ENCODE peak calls at places on chromosomes 4 and X, in nine cellular contexts. S, J, M, F, T, U, W, K and X are unnamed samples.

GRCh38 chrX:40209951-40210617 is 112.3 kb upstream of the BCOR start:
- DNase-seq in S (no peak), J (no peak), M (no peak), F (no peak), T (no peak), U (no peak), W (no peak), K (no peak), X (no peak)

GRCh38 chrX:35726176-35726575 is 72.0 kb upstream of the MAGEB16 start:
- DNase-seq in S (no peak), J (no peak), M (no peak), F (no peak), T (no peak), U (no peak), W (no peak), K (peak), X (no peak)

GRCh38 chr4:11441182-11441556 is 12.5 kb upstream of the HS3ST1 start:
- DNase-seq in S (no peak), J (no peak), M (no peak), F (no peak), T (no peak), U (no peak), W (no peak), K (no peak), X (no peak)

GRCh38 chr4:15003891-15004700 is 1.8 kb downstream of the CPEB2 start:
- DNase-seq in S (peak), J (peak), M (peak), F (no peak), T (peak), U (peak), W (peak), K (peak), X (peak)

GRCh38 chrX:71958281-71958675 is 47.6 kb downstream of the NHSL2 start:
- DNase-seq in S (no peak), J (no peak), M (no peak), F (no peak), T (no peak), U (no peak), W (no peak), K (no peak), X (no peak)

GRCh38 chrX:40543661-40544328 is 37.0 kb upstream of the ATP6AP2 start:
- DNase-seq in S (no peak), J (no peak), M (no peak), F (no peak), T (no peak), U (peak), W (no peak), K (peak), X (no peak)

GRCh38 chrX:130039847-130040246 is 57.4 kb downstream of the BCORL1 start:
- DNase-seq in S (no peak), J (no peak), M (no peak), F (no peak), T (no peak), U (no peak), W (no peak), K (no peak), X (peak)

GRCh38 chr4:159235779-159236368 is 133.0 kb downstream of the RAPGEF2 start:
- DNase-seq in S (no peak), J (no peak), M (no peak), F (no peak), T (no peak), U (no peak), W (no peak), K (no peak), X (no peak)

GRCh38 chr4:3346146-3346545 is 53.3 kb downstream of the RGS12 start:
- DNase-seq in S (peak), J (no peak), M (no peak), F (no peak), T (no peak), U (peak), W (no peak), K (peak), X (peak)

GRCh38 chr4:113145519-113146291 is 96.3 kb downstream of the ANK2 start:
- DNase-seq in S (no peak), J (peak), M (no peak), F (no peak), T (peak), U (no peak), W (no peak), K (no peak), X (no peak)

GRCh38 chr4:166577639-166578038 is 656.7 kb downstream of the SPOCK3 start:
- DNase-seq in S (no peak), J (no peak), M (no peak), F (no peak), T (no peak), U (no peak), W (no peak), K (no peak), X (no peak)

GRCh38 chrX:8907678-8908077 is 106.5 kb upstream of the FAM9A start:
- DNase-seq in S (no peak), J (no peak), M (no peak), F (no peak), T (no peak), U (no peak), W (no peak), K (no peak), X (no peak)

GRCh38 chr4:106746451-106746850 is 289.7 kb downstream of the DKK2 start:
- DNase-seq in S (no peak), J (no peak), M (no peak), F (no peak), T (no peak), U (no peak), W (no peak), K (no peak), X (no peak)

GRCh38 chrX:24676403-24677024 is 17.2 kb upstream of the POLA1 start:
- DNase-seq in S (no peak), J (no peak), M (no peak), F (no peak), T (no peak), U (no peak), W (no peak), K (no peak), X (no peak)

GRCh38 chrX:68273887-68274286 is 159.4 kb downstream of the OPHN1 start:
- DNase-seq in S (no peak), J (no peak), M (no peak), F (no peak), T (no peak), U (no peak), W (no peak), K (no peak), X (no peak)

GRCh38 chr4:82868572-82868971 is 22.4 kb downstream of the SEC31A start:
- DNase-seq in S (no peak), J (no peak), M (no peak), F (no peak), T (no peak), U (no peak), W (no peak), K (no peak), X (no peak)

GRCh38 chr4:105710012-105710600 is 1.5 kb downstream of the GSTCD start:
- DNase-seq in S (no peak), J (no peak), M (no peak), F (no peak), T (no peak), U (no peak), W (no peak), K (no peak), X (no peak)

GRCh38 chr4:85953651-85954018 is 406.2 kb downstream of the MAPK10 start:
- DNase-seq in S (no peak), J (no peak), M (no peak), F (no peak), T (no peak), U (no peak), W (no peak), K (no peak), X (no peak)

GRCh38 chr4:185535818-185536729 is 767 bp upstream of the PDLIM3 start:
- DNase-seq in S (no peak), J (peak), M (peak), F (peak), T (no peak), U (no peak), W (no peak), K (peak), X (no peak)

GRCh38 chrX:111360839-111361238 is 51.2 kb downstream of the DCX start:
- DNase-seq in S (no peak), J (no peak), M (no peak), F (no peak), T (no peak), U (no peak), W (no peak), K (no peak), X (no peak)

GRCh38 chr4:164700471-164700870 is 53.5 kb upstream of the SMIM31 start:
- DNase-seq in S (peak), J (no peak), M (no peak), F (no peak), T (no peak), U (no peak), W (no peak), K (peak), X (no peak)

GRCh38 chr4:2419814-2420213 is 1.1 kb downstream of the CFAP99 start:
- DNase-seq in S (no peak), J (no peak), M (no peak), F (no peak), T (no peak), U (no peak), W (no peak), K (peak), X (no peak)

GRCh38 chrX:136646602-136647239 is 1.2 kb upstream of the CD40LG start:
- DNase-seq in S (no peak), J (no peak), M (no peak), F (no peak), T (no peak), U (peak), W (no peak), K (no peak), X (no peak)

GRCh38 chrX:51461053-51462050 is 35.0 kb downstream of the NUDT11 start:
- DNase-seq in S (no peak), J (no peak), M (no peak), F (no peak), T (no peak), U (no peak), W (no peak), K (peak), X (no peak)

GRCh38 chr4:101292901-101293300 is 54.4 kb downstream of the PPP3CA start:
- DNase-seq in S (no peak), J (no peak), M (no peak), F (no peak), T (no peak), U (no peak), W (no peak), K (no peak), X (no peak)

GRCh38 chr4:177558995-177559394 is 116.8 kb upstream of the AGA start:
- DNase-seq in S (no peak), J (no peak), M (no peak), F (no peak), T (no peak), U (no peak), W (no peak), K (no peak), X (no peak)

GRCh38 chrX:46325312-46325877 is 219.8 kb downstream of the ZNF674 start:
- DNase-seq in S (no peak), J (no peak), M (no peak), F (no peak), T (no peak), U (no peak), W (no peak), K (no peak), X (peak)

GRCh38 chrX:65644621-65645287 is 22.7 kb upstream of the MSN start:
- DNase-seq in S (peak), J (peak), M (peak), F (peak), T (peak), U (no peak), W (peak), K (peak), X (peak)

GRCh38 chrX:24117288-24117687 is 32.2 kb upstream of the ZFX start:
- DNase-seq in S (peak), J (no peak), M (no peak), F (no peak), T (no peak), U (no peak), W (no peak), K (peak), X (no peak)

GRCh38 chrX:140572724-140573123 is 67.9 kb upstream of the SOX3 start:
- DNase-seq in S (peak), J (no peak), M (no peak), F (no peak), T (no peak), U (no peak), W (no peak), K (peak), X (peak)

GRCh38 chrX:79169484-79169883 is 25.0 kb downstream of the GPR174 start:
- DNase-seq in S (no peak), J (no peak), M (no peak), F (no peak), T (no peak), U (no peak), W (no peak), K (no peak), X (no peak)

GRCh38 chrX:43283187-43283586 is 372.9 kb upstream of the MAOA start:
- DNase-seq in S (no peak), J (no peak), M (no peak), F (no peak), T (no peak), U (no peak), W (no peak), K (no peak), X (no peak)
- H3K27ac ChIP-seq in S (no peak), J (no peak), M (no peak), F (no peak), T (no peak), U (no peak), W (no peak), K (no peak), X (no peak)

DNA sequence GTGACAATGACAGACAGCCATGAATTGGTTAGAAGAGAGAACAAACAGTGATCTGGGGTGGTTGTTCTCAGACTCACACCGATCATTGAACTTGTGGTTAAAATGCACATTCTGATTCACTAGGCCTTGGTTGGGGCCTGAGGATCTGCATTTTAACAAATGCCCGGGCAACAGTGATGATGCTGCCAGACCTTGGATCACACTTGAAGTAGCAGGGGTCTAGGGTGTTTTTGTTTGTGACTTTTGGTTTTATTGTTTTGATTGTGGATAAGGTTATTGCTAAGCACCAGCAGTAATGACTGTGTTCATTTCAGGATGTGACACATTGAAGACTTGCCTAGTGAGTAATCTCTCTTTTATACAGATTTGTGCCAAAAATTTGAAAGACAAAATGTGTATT is 36.5 kb downstream of the TXLNG start:
- DNase-seq in S (no peak), J (no peak), M (no peak), F (no peak), T (no peak), U (no peak), W (no peak), K (no peak), X (no peak)
- H3K27ac ChIP-seq in S (no peak), J (no peak), M (no peak), F (no peak), T (no peak), U (no peak), W (no peak), K (no peak), X (no peak)

GRCh38 chrX:19792412-19792811 is 95.0 kb downstream of the SH3KBP1 start:
- DNase-seq in S (no peak), J (no peak), M (no peak), F (no peak), T (no peak), U (no peak), W (no peak), K (no peak), X (no peak)
- H3K27ac ChIP-seq in S (no peak), J (no peak), M (no peak), F (no peak), T (no peak), U (no peak), W (no peak), K (no peak), X (no peak)

GRCh38 chrX:151899622-151900021 is 13.1 kb upstream of the MAGEA4 start:
- DNase-seq in S (no peak), J (no peak), M (no peak), F (no peak), T (no peak), U (no peak), W (no peak), K (no peak), X (no peak)

GRCh38 chrX:151901821-151902220 is 10.9 kb upstream of the MAGEA4 start:
- DNase-seq in S (no peak), J (no peak), M (no peak), F (no peak), T (no peak), U (no peak), W (no peak), K (no peak), X (no peak)

GRCh38 chrX:151896734-151897474 is 15.8 kb upstream of the MAGEA4 start:
- DNase-seq in S (no peak), J (no peak), M (no peak), F (no peak), T (no peak), U (no peak), W (no peak), K (no peak), X (no peak)
- H3K27ac ChIP-seq in S (no peak), J (no peak), M (no peak), F (no peak), T (no peak), U (no peak), W (no peak), K (no peak), X (no peak)

DNA sequence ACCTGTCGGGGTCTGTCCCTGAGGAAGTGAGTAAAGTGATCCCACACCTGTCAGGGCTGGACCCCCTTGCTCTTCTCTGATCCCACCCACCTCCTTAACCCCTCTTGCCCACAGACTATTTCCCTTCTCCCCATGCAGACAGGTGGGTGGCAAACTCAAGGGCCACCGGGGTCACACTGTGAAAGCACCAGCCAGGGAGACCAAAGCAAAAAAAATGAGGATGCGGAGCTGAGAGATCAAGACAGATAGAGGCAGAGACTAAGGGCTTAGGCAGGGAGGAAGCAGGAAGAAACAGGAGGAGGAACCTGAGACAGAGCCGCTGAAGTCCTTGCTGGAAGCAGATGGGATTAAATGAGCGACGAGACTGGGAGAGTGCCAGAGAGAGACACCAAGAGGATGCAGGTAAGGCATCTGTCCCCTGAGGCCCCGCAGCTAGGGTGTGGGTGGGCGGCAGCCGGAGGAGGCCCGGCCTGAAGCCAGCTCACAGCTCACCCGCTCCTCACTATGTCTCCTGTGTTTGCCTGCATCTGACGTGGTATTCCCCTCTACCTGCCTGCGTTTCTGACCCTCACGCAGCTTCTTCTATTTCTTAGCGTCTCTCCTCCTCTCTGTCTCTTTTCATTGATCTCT is 7.2 kb downstream of the TIMM17B start:
- DNase-seq in S (no peak), J (no peak), M (peak), F (no peak), T (no peak), U (no peak), W (no peak), K (no peak), X (no peak)
- H3K27ac ChIP-seq in S (no peak), J (no peak), M (no peak), F (no peak), T (no peak), U (peak), W (no peak), K (peak), X (no peak)